ENCODE peak calls at places on chromosomes 12 and 14, in six cellular contexts. A is stimulated activated CD4-positive, alpha-beta T cell treated with anti-CD3 and anti-CD28 coated beads, Interleukin-15, amount 100 ng/mL, for 1 hour; L is KG1; X is nephron progenitor cell; B is neuronal stem cell; T is type B pancreatic cell. K is an unnamed sample.

GRCh38 chr14:76261371-76261811 is 109.7 kb downstream of the GPATCH2L start:
- DNase-seq in T (peak; percentile 25), X (no peak), L (no peak), A (no peak), B (no peak), K (no peak)

GRCh38 chr12:104763163-104763805 is 194.8 kb downstream of the SLC41A2 start:
- DNase-seq in T (no peak), B (no peak), X (no peak), L (no peak), A (no peak), K (peak; percentile 28)

GRCh38 chr12:12807970-12808702 is 5.0 kb upstream of the DDX47 start:
- DNase-seq in X (peak; percentile 17), T (no peak), B (no peak), L (no peak), A (peak; percentile 21), K (peak; percentile 9)

GRCh38 chr12:38350342-38351181 is 34.0 kb downstream of the ALG10B start:
- DNase-seq in X (no peak), A (no peak), T (no peak), B (no peak), L (no peak), K (no peak)

GRCh38 chr12:42473561-42473960 is 116.0 kb downstream of the PRICKLE1 start:
- DNase-seq in B (no peak), X (no peak), L (no peak), A (no peak), T (no peak), K (no peak)

GRCh38 chr12:85273411-85274075 is 6.5 kb upstream of the ALX1 start:
- DNase-seq in X (peak; percentile 9), B (peak; percentile 39), L (no peak), T (no peak), A (no peak), K (no peak)

GRCh38 chr12:84502180-84502857 is 410.3 kb downstream of the SLC6A15 start:
- DNase-seq in A (no peak), B (no peak), L (no peak), X (no peak), T (no peak), K (no peak)

GRCh38 chr14:87343641-87344040 is 649.3 kb downstream of the GALC start:
- DNase-seq in T (no peak), A (no peak), L (no peak), X (no peak), B (no peak), K (no peak)

GRCh38 chr14:104084251-104085002 is 1.1 kb upstream of the ASPG start:
- DNase-seq in X (no peak), B (no peak), L (no peak), A (no peak), T (peak; percentile 59), K (no peak)

GRCh38 chr12:119157528-119157927 is 21.2 kb upstream of the HSPB8 start:
- DNase-seq in T (no peak), X (no peak), A (no peak), L (no peak), B (no peak), K (no peak)

GRCh38 chr12:110763578-110763977 is 20.9 kb upstream of the PPP1CC start:
- DNase-seq in X (no peak), B (no peak), A (no peak), L (no peak), T (no peak), K (no peak)

GRCh38 chr14:23556700-23557440 is 799 bp downstream of the THTPA start:
- DNase-seq in A (no peak), B (no peak), X (no peak), L (peak; percentile 23), T (no peak), K (no peak)

GRCh38 chr14:100865682-100866591 is 37.6 kb downstream of the RTL1 start:
- DNase-seq in A (no peak), B (no peak), T (no peak), X (no peak), L (no peak), K (no peak)

GRCh38 chr12:119649202-119649808 is 18.6 kb upstream of the PRKAB1 start:
- DNase-seq in X (no peak), T (no peak), B (peak; percentile 8), L (no peak), A (no peak), K (no peak)

GRCh38 chr12:43338848-43339526 is 213.0 kb downstream of the ADAMTS20 start:
- DNase-seq in B (peak; percentile 49), T (no peak), L (peak; percentile 46), X (peak; percentile 10), A (no peak), K (no peak)